ENCODE peak calls at places on chromosome 2, in nine cellular contexts. One of them, this sample, is unnamed.

GRCh38 chr2:217066510-217067270 is 206.8 kb upstream of the TNP1 start:
- DNase-seq in HS-27A: no peak
- DNase-seq in astrocyte of the spinal cord: no peak
- DNase-seq in hypothalamus: no peak
- DNase-seq in RWPE1: no peak
- DNase-seq in GM19239: no peak
- DNase-seq in WTC11: no peak
- DNase-seq in stimulated activated CD4-positive, alpha-beta T cell treated with anti-CD3 and anti-CD28 coated beads, Interleukin-1b, Interleukin-23, amount 100 ng/mL, for 24 hours: no peak
- DNase-seq in transverse colon: peak
- DNase-seq in this sample: no peak

GRCh38 chr2:158667567-158667966 is 127.5 kb upstream of the DAPL1 start:
- DNase-seq in HS-27A: no peak
- DNase-seq in astrocyte of the spinal cord: peak
- DNase-seq in hypothalamus: no peak
- DNase-seq in RWPE1: peak
- DNase-seq in GM19239: no peak
- DNase-seq in WTC11: no peak
- DNase-seq in stimulated activated CD4-positive, alpha-beta T cell treated with anti-CD3 and anti-CD28 coated beads, Interleukin-1b, Interleukin-23, amount 100 ng/mL, for 24 hours: no peak
- DNase-seq in transverse colon: no peak
- DNase-seq in this sample: no peak

GRCh38 chr2:28754321-28754720 is 2.7 kb downstream of the PPP1CB start:
- DNase-seq in HS-27A: no peak
- DNase-seq in astrocyte of the spinal cord: peak
- DNase-seq in hypothalamus: no peak
- DNase-seq in RWPE1: no peak
- DNase-seq in GM19239: no peak
- DNase-seq in WTC11: no peak
- DNase-seq in stimulated activated CD4-positive, alpha-beta T cell treated with anti-CD3 and anti-CD28 coated beads, Interleukin-1b, Interleukin-23, amount 100 ng/mL, for 24 hours: no peak
- DNase-seq in transverse colon: no peak
- DNase-seq in this sample: no peak

GRCh38 chr2:34912084-34912483 is 1313.0 kb upstream of the FAM98A start:
- DNase-seq in HS-27A: no peak
- DNase-seq in astrocyte of the spinal cord: no peak
- DNase-seq in hypothalamus: no peak
- DNase-seq in RWPE1: no peak
- DNase-seq in GM19239: no peak
- DNase-seq in WTC11: no peak
- DNase-seq in stimulated activated CD4-positive, alpha-beta T cell treated with anti-CD3 and anti-CD28 coated beads, Interleukin-1b, Interleukin-23, amount 100 ng/mL, for 24 hours: no peak
- DNase-seq in transverse colon: no peak
- DNase-seq in this sample: no peak

GRCh38 chr2:237060518-237061312 is 25.0 kb upstream of the COPS8 start:
- DNase-seq in HS-27A: no peak
- DNase-seq in astrocyte of the spinal cord: peak
- DNase-seq in hypothalamus: peak
- DNase-seq in RWPE1: peak
- DNase-seq in GM19239: no peak
- DNase-seq in WTC11: peak
- DNase-seq in stimulated activated CD4-positive, alpha-beta T cell treated with anti-CD3 and anti-CD28 coated beads, Interleukin-1b, Interleukin-23, amount 100 ng/mL, for 24 hours: no peak
- DNase-seq in transverse colon: peak
- DNase-seq in this sample: peak

GRCh38 chr2:43931293-43931692 is 64.5 kb downstream of the LRPPRC start:
- DNase-seq in HS-27A: no peak
- DNase-seq in astrocyte of the spinal cord: no peak
- DNase-seq in hypothalamus: no peak
- DNase-seq in RWPE1: no peak
- DNase-seq in GM19239: no peak
- DNase-seq in WTC11: no peak
- DNase-seq in stimulated activated CD4-positive, alpha-beta T cell treated with anti-CD3 and anti-CD28 coated beads, Interleukin-1b, Interleukin-23, amount 100 ng/mL, for 24 hours: no peak
- DNase-seq in transverse colon: no peak
- DNase-seq in this sample: no peak

GRCh38 chr2:133405252-133405651 is 163.0 kb downstream of the NCKAP5 start:
- DNase-seq in HS-27A: no peak
- DNase-seq in astrocyte of the spinal cord: no peak
- DNase-seq in hypothalamus: no peak
- DNase-seq in RWPE1: no peak
- DNase-seq in GM19239: no peak
- DNase-seq in WTC11: no peak
- DNase-seq in stimulated activated CD4-positive, alpha-beta T cell treated with anti-CD3 and anti-CD28 coated beads, Interleukin-1b, Interleukin-23, amount 100 ng/mL, for 24 hours: no peak
- DNase-seq in transverse colon: no peak
- DNase-seq in this sample: no peak

GRCh38 chr2:19547321-19547720 is 188.9 kb upstream of the OSR1 start:
- DNase-seq in HS-27A: no peak
- DNase-seq in astrocyte of the spinal cord: peak
- DNase-seq in hypothalamus: no peak
- DNase-seq in RWPE1: no peak
- DNase-seq in GM19239: no peak
- DNase-seq in WTC11: no peak
- DNase-seq in stimulated activated CD4-positive, alpha-beta T cell treated with anti-CD3 and anti-CD28 coated beads, Interleukin-1b, Interleukin-23, amount 100 ng/mL, for 24 hours: no peak
- DNase-seq in transverse colon: no peak
- DNase-seq in this sample: no peak

GRCh38 chr2:182066439-182067061 is 80.9 kb downstream of the PPP1R1C start:
- DNase-seq in HS-27A: peak
- DNase-seq in astrocyte of the spinal cord: peak
- DNase-seq in hypothalamus: no peak
- DNase-seq in RWPE1: peak
- DNase-seq in GM19239: no peak
- DNase-seq in WTC11: no peak
- DNase-seq in stimulated activated CD4-positive, alpha-beta T cell treated with anti-CD3 and anti-CD28 coated beads, Interleukin-1b, Interleukin-23, amount 100 ng/mL, for 24 hours: no peak
- DNase-seq in transverse colon: no peak
- DNase-seq in this sample: no peak

GRCh38 chr2:7031424-7032245 is 114.4 kb downstream of the RNF144A start:
- DNase-seq in HS-27A: no peak
- DNase-seq in astrocyte of the spinal cord: peak
- DNase-seq in hypothalamus: no peak
- DNase-seq in RWPE1: peak
- DNase-seq in GM19239: no peak
- DNase-seq in WTC11: no peak
- DNase-seq in stimulated activated CD4-positive, alpha-beta T cell treated with anti-CD3 and anti-CD28 coated beads, Interleukin-1b, Interleukin-23, amount 100 ng/mL, for 24 hours: no peak
- DNase-seq in transverse colon: peak
- DNase-seq in this sample: peak

GRCh38 chr2:231991664-231992063 is 30.2 kb downstream of the DIS3L2 start:
- DNase-seq in HS-27A: no peak
- DNase-seq in astrocyte of the spinal cord: no peak
- DNase-seq in hypothalamus: no peak
- DNase-seq in RWPE1: no peak
- DNase-seq in GM19239: no peak
- DNase-seq in WTC11: no peak
- DNase-seq in stimulated activated CD4-positive, alpha-beta T cell treated with anti-CD3 and anti-CD28 coated beads, Interleukin-1b, Interleukin-23, amount 100 ng/mL, for 24 hours: no peak
- DNase-seq in transverse colon: no peak
- DNase-seq in this sample: no peak

GRCh38 chr2:108169982-108170625 is 69.7 kb upstream of the SULT1C3 start:
- DNase-seq in HS-27A: no peak
- DNase-seq in astrocyte of the spinal cord: peak
- DNase-seq in hypothalamus: no peak
- DNase-seq in RWPE1: no peak
- DNase-seq in GM19239: no peak
- DNase-seq in WTC11: no peak
- DNase-seq in stimulated activated CD4-positive, alpha-beta T cell treated with anti-CD3 and anti-CD28 coated beads, Interleukin-1b, Interleukin-23, amount 100 ng/mL, for 24 hours: no peak
- DNase-seq in transverse colon: no peak
- DNase-seq in this sample: no peak

GRCh38 chr2:111039984-111040383 is 80.7 kb upstream of the BCL2L11 start:
- DNase-seq in HS-27A: no peak
- DNase-seq in astrocyte of the spinal cord: no peak
- DNase-seq in hypothalamus: no peak
- DNase-seq in RWPE1: no peak
- DNase-seq in GM19239: no peak
- DNase-seq in WTC11: no peak
- DNase-seq in stimulated activated CD4-positive, alpha-beta T cell treated with anti-CD3 and anti-CD28 coated beads, Interleukin-1b, Interleukin-23, amount 100 ng/mL, for 24 hours: no peak
- DNase-seq in transverse colon: no peak
- DNase-seq in this sample: no peak

GRCh38 chr2:26988165-26988879 is 17.9 kb downstream of the MAPRE3 start:
- DNase-seq in HS-27A: no peak
- DNase-seq in astrocyte of the spinal cord: peak
- DNase-seq in hypothalamus: no peak
- DNase-seq in RWPE1: no peak
- DNase-seq in GM19239: no peak
- DNase-seq in WTC11: no peak
- DNase-seq in stimulated activated CD4-positive, alpha-beta T cell treated with anti-CD3 and anti-CD28 coated beads, Interleukin-1b, Interleukin-23, amount 100 ng/mL, for 24 hours: no peak
- DNase-seq in transverse colon: no peak
- DNase-seq in this sample: no peak

GRCh38 chr2:238523158-238524110 is 96.7 kb downstream of the ASB1 start:
- DNase-seq in HS-27A: no peak
- DNase-seq in astrocyte of the spinal cord: peak
- DNase-seq in hypothalamus: no peak
- DNase-seq in RWPE1: no peak
- DNase-seq in GM19239: no peak
- DNase-seq in WTC11: peak
- DNase-seq in stimulated activated CD4-positive, alpha-beta T cell treated with anti-CD3 and anti-CD28 coated beads, Interleukin-1b, Interleukin-23, amount 100 ng/mL, for 24 hours: no peak
- DNase-seq in transverse colon: peak
- DNase-seq in this sample: peak

GRCh38 chr2:150110548-150110947 is 376.9 kb downstream of the RND3 start:
- DNase-seq in HS-27A: no peak
- DNase-seq in astrocyte of the spinal cord: no peak
- DNase-seq in hypothalamus: no peak
- DNase-seq in RWPE1: no peak
- DNase-seq in GM19239: no peak
- DNase-seq in WTC11: no peak
- DNase-seq in stimulated activated CD4-positive, alpha-beta T cell treated with anti-CD3 and anti-CD28 coated beads, Interleukin-1b, Interleukin-23, amount 100 ng/mL, for 24 hours: no peak
- DNase-seq in transverse colon: no peak
- DNase-seq in this sample: no peak

GRCh38 chr2:21643180-21643579 is 519.4 kb downstream of the TDRD15 start:
- DNase-seq in HS-27A: no peak
- DNase-seq in astrocyte of the spinal cord: peak
- DNase-seq in hypothalamus: no peak
- DNase-seq in RWPE1: no peak
- DNase-seq in GM19239: no peak
- DNase-seq in WTC11: no peak
- DNase-seq in stimulated activated CD4-positive, alpha-beta T cell treated with anti-CD3 and anti-CD28 coated beads, Interleukin-1b, Interleukin-23, amount 100 ng/mL, for 24 hours: no peak
- DNase-seq in transverse colon: no peak
- DNase-seq in this sample: no peak

GRCh38 chr2:43033466-43034241 is 192.8 kb downstream of the ZFP36L2 start:
- DNase-seq in HS-27A: no peak
- DNase-seq in astrocyte of the spinal cord: no peak
- DNase-seq in hypothalamus: no peak
- DNase-seq in RWPE1: no peak
- DNase-seq in GM19239: no peak
- DNase-seq in WTC11: no peak
- DNase-seq in stimulated activated CD4-positive, alpha-beta T cell treated with anti-CD3 and anti-CD28 coated beads, Interleukin-1b, Interleukin-23, amount 100 ng/mL, for 24 hours: no peak
- DNase-seq in transverse colon: no peak
- DNase-seq in this sample: no peak

GRCh38 chr2:47437287-47437686 is 34.3 kb downstream of the MSH2 start:
- DNase-seq in HS-27A: no peak
- DNase-seq in astrocyte of the spinal cord: peak
- DNase-seq in hypothalamus: no peak
- DNase-seq in RWPE1: peak
- DNase-seq in GM19239: no peak
- DNase-seq in WTC11: no peak
- DNase-seq in stimulated activated CD4-positive, alpha-beta T cell treated with anti-CD3 and anti-CD28 coated beads, Interleukin-1b, Interleukin-23, amount 100 ng/mL, for 24 hours: no peak
- DNase-seq in transverse colon: no peak
- DNase-seq in this sample: no peak

GRCh38 chr2:208249241-208249640 is 5.6 kb downstream of the IDH1 start:
- DNase-seq in HS-27A: no peak
- DNase-seq in astrocyte of the spinal cord: no peak
- DNase-seq in hypothalamus: no peak
- DNase-seq in RWPE1: no peak
- DNase-seq in GM19239: no peak
- DNase-seq in WTC11: no peak
- DNase-seq in stimulated activated CD4-positive, alpha-beta T cell treated with anti-CD3 and anti-CD28 coated beads, Interleukin-1b, Interleukin-23, amount 100 ng/mL, for 24 hours: no peak
- DNase-seq in transverse colon: no peak
- DNase-seq in this sample: no peak

GRCh38 chr2:217079165-217079564 is 219.3 kb upstream of the TNP1 start:
- DNase-seq in HS-27A: no peak
- DNase-seq in astrocyte of the spinal cord: no peak
- DNase-seq in hypothalamus: no peak
- DNase-seq in RWPE1: no peak
- DNase-seq in GM19239: no peak
- DNase-seq in WTC11: no peak
- DNase-seq in stimulated activated CD4-positive, alpha-beta T cell treated with anti-CD3 and anti-CD28 coated beads, Interleukin-1b, Interleukin-23, amount 100 ng/mL, for 24 hours: no peak
- DNase-seq in transverse colon: no peak
- DNase-seq in this sample: peak

GRCh38 chr2:143258126-143258892 is 129.1 kb downstream of the ARHGAP15 start:
- DNase-seq in HS-27A: no peak
- DNase-seq in astrocyte of the spinal cord: no peak
- DNase-seq in hypothalamus: no peak
- DNase-seq in RWPE1: no peak
- DNase-seq in GM19239: no peak
- DNase-seq in WTC11: no peak
- DNase-seq in stimulated activated CD4-positive, alpha-beta T cell treated with anti-CD3 and anti-CD28 coated beads, Interleukin-1b, Interleukin-23, amount 100 ng/mL, for 24 hours: no peak
- DNase-seq in transverse colon: no peak
- DNase-seq in this sample: no peak

GRCh38 chr2:100535850-100536249 is 26.9 kb upstream of the PDCL3 start:
- DNase-seq in HS-27A: no peak
- DNase-seq in astrocyte of the spinal cord: no peak
- DNase-seq in hypothalamus: no peak
- DNase-seq in RWPE1: no peak
- DNase-seq in GM19239: no peak
- DNase-seq in WTC11: no peak
- DNase-seq in stimulated activated CD4-positive, alpha-beta T cell treated with anti-CD3 and anti-CD28 coated beads, Interleukin-1b, Interleukin-23, amount 100 ng/mL, for 24 hours: no peak
- DNase-seq in transverse colon: no peak
- DNase-seq in this sample: no peak

GRCh38 chr2:177169810-177170514 is 42.6 kb upstream of the HNRNPA3 start:
- DNase-seq in HS-27A: no peak
- DNase-seq in astrocyte of the spinal cord: no peak
- DNase-seq in hypothalamus: no peak
- DNase-seq in RWPE1: peak
- DNase-seq in GM19239: no peak
- DNase-seq in WTC11: no peak
- DNase-seq in stimulated activated CD4-positive, alpha-beta T cell treated with anti-CD3 and anti-CD28 coated beads, Interleukin-1b, Interleukin-23, amount 100 ng/mL, for 24 hours: no peak
- DNase-seq in transverse colon: no peak
- DNase-seq in this sample: peak

GRCh38 chr2:99819766-99820165 is 322.6 kb downstream of the AFF3 start:
- DNase-seq in HS-27A: no peak
- DNase-seq in astrocyte of the spinal cord: no peak
- DNase-seq in hypothalamus: no peak
- DNase-seq in RWPE1: no peak
- DNase-seq in GM19239: no peak
- DNase-seq in WTC11: peak
- DNase-seq in stimulated activated CD4-positive, alpha-beta T cell treated with anti-CD3 and anti-CD28 coated beads, Interleukin-1b, Interleukin-23, amount 100 ng/mL, for 24 hours: no peak
- DNase-seq in transverse colon: no peak
- DNase-seq in this sample: peak

GRCh38 chr2:9638532-9638931 is 7.7 kb upstream of the YWHAQ start:
- DNase-seq in HS-27A: peak
- DNase-seq in astrocyte of the spinal cord: peak
- DNase-seq in hypothalamus: peak
- DNase-seq in RWPE1: peak
- DNase-seq in GM19239: no peak
- DNase-seq in WTC11: no peak
- DNase-seq in stimulated activated CD4-positive, alpha-beta T cell treated with anti-CD3 and anti-CD28 coated beads, Interleukin-1b, Interleukin-23, amount 100 ng/mL, for 24 hours: no peak
- DNase-seq in transverse colon: peak
- DNase-seq in this sample: peak

GRCh38 chr2:42961385-42961800 is 169.0 kb upstream of the HAAO start:
- DNase-seq in HS-27A: no peak
- DNase-seq in astrocyte of the spinal cord: peak
- DNase-seq in hypothalamus: peak
- DNase-seq in RWPE1: no peak
- DNase-seq in GM19239: no peak
- DNase-seq in WTC11: no peak
- DNase-seq in stimulated activated CD4-positive, alpha-beta T cell treated with anti-CD3 and anti-CD28 coated beads, Interleukin-1b, Interleukin-23, amount 100 ng/mL, for 24 hours: no peak
- DNase-seq in transverse colon: no peak
- DNase-seq in this sample: peak

GRCh38 chr2:60540054-60540453 is 13.4 kb downstream of the BCL11A start:
- DNase-seq in HS-27A: no peak
- DNase-seq in astrocyte of the spinal cord: no peak
- DNase-seq in hypothalamus: no peak
- DNase-seq in RWPE1: no peak
- DNase-seq in GM19239: no peak
- DNase-seq in WTC11: no peak
- DNase-seq in stimulated activated CD4-positive, alpha-beta T cell treated with anti-CD3 and anti-CD28 coated beads, Interleukin-1b, Interleukin-23, amount 100 ng/mL, for 24 hours: no peak
- DNase-seq in transverse colon: no peak
- DNase-seq in this sample: no peak

GRCh38 chr2:177118636-177119035 is 94.0 kb upstream of the HNRNPA3 start:
- DNase-seq in HS-27A: no peak
- DNase-seq in astrocyte of the spinal cord: no peak
- DNase-seq in hypothalamus: no peak
- DNase-seq in RWPE1: no peak
- DNase-seq in GM19239: no peak
- DNase-seq in WTC11: peak
- DNase-seq in stimulated activated CD4-positive, alpha-beta T cell treated with anti-CD3 and anti-CD28 coated beads, Interleukin-1b, Interleukin-23, amount 100 ng/mL, for 24 hours: no peak
- DNase-seq in transverse colon: no peak
- DNase-seq in this sample: no peak

GRCh38 chr2:82790277-82791021 is 1668.6 kb downstream of the SUCLG1 start:
- DNase-seq in HS-27A: peak
- DNase-seq in astrocyte of the spinal cord: peak
- DNase-seq in hypothalamus: no peak
- DNase-seq in RWPE1: no peak
- DNase-seq in GM19239: no peak
- DNase-seq in WTC11: no peak
- DNase-seq in stimulated activated CD4-positive, alpha-beta T cell treated with anti-CD3 and anti-CD28 coated beads, Interleukin-1b, Interleukin-23, amount 100 ng/mL, for 24 hours: no peak
- DNase-seq in transverse colon: no peak
- DNase-seq in this sample: peak

GRCh38 chr2:10895231-10895630 is 16.5 kb upstream of the KCNF1 start:
- DNase-seq in HS-27A: no peak
- DNase-seq in astrocyte of the spinal cord: no peak
- DNase-seq in hypothalamus: no peak
- DNase-seq in RWPE1: no peak
- DNase-seq in GM19239: no peak
- DNase-seq in WTC11: no peak
- DNase-seq in stimulated activated CD4-positive, alpha-beta T cell treated with anti-CD3 and anti-CD28 coated beads, Interleukin-1b, Interleukin-23, amount 100 ng/mL, for 24 hours: no peak
- DNase-seq in transverse colon: no peak
- DNase-seq in this sample: no peak